ENCODE peak calls at places on chromosomes 1 and 21, in six cellular contexts. G is stimulated activated CD8-positive, alpha-beta memory T cell treated with anti-CD3 and anti-CD28 coated beads, Interleukin-7, amount 100 ng/mL, for 1 hour; I is activated CD8-positive, alpha-beta memory T cell treated with anti-CD3 and anti-CD28 coated beads, Interleukin-2, amount 50 U/mL, for 48 hours; R is cardiac muscle cell; D is activated T-cell treated with anti-CD3 and anti-CD28 coated beads for 24 hours; W is aorta. P is an unnamed sample.

GRCh38 chr1:51192213-51192843 is 43.7 kb upstream of the RNF11 start:
- DNase-seq in G (no peak), I (peak), R (peak), D (peak), W (peak), P (peak)

GRCh38 chr1:157457279-157457678 is 95.0 kb downstream of the FCRL5 start:
- DNase-seq in G (no peak), I (no peak), R (no peak), D (no peak), W (no peak), P (no peak)

GRCh38 chr21:34881421-34881820 is 167.7 kb downstream of the RUNX1 start:
- DNase-seq in G (no peak), I (no peak), R (peak), D (no peak), W (no peak), P (no peak)

GRCh38 chr21:37435120-37435519 is 68.5 kb downstream of the DYRK1A start:
- DNase-seq in G (peak), I (no peak), R (peak), D (peak), W (no peak), P (peak)

GRCh38 chr1:54051936-54052469 is 1.0 kb downstream of the TMEM59 start:
- DNase-seq in G (no peak), I (no peak), R (peak), D (no peak), W (no peak), P (no peak)

GRCh38 chr1:94514095-94514727 is 27.3 kb downstream of the F3 start:
- DNase-seq in G (no peak), I (no peak), R (peak), D (no peak), W (no peak), P (peak)

GRCh38 chr1:193216920-193217319 is 30.5 kb upstream of the B3GALT2 start:
- DNase-seq in G (no peak), I (no peak), R (no peak), D (no peak), W (peak), P (peak)

GRCh38 chr1:81617308-81618027 is 183.3 kb upstream of the ADGRL2 start:
- DNase-seq in G (no peak), I (no peak), R (peak), D (no peak), W (no peak), P (no peak)

GRCh38 chr1:45518910-45519309 is 2.8 kb downstream of the PRDX1 start:
- DNase-seq in G (no peak), I (no peak), R (peak), D (no peak), W (no peak), P (no peak)

GRCh38 chr1:11790880-11791715 is 14.7 kb downstream of the MTHFR start:
- DNase-seq in G (no peak), I (no peak), R (peak), D (no peak), W (peak), P (no peak)